ENCODE peak calls at places on chromosomes 11 and 22, in four cellular contexts. M is AG08395, G is ureter, W is A172. F is an unnamed sample.

GRCh38 chr11:111840143-111840542 is 31.2 kb downstream of the ALG9 start:
- DNase-seq in W (no peak), G (no peak), M (no peak), F (no peak)

GRCh38 chr11:35109827-35110226 is 29.1 kb upstream of the CD44 start:
- DNase-seq in W (no peak), M (no peak), G (no peak), F (no peak)

GRCh38 chr22:20211997-20212753 is 55.9 kb downstream of the RTN4R start:
- DNase-seq in W (no peak), M (no peak), G (peak), F (no peak)

GRCh38 chr11:59173080-59173963 is 1.4 kb downstream of the DTX4 start:
- DNase-seq in W (no peak), M (no peak), G (peak), F (no peak)

GRCh38 chr11:116044520-116044919 is 540.3 kb upstream of the CADM1 start:
- DNase-seq in G (no peak), M (no peak), W (no peak), F (no peak)

GRCh38 chr11:65642014-65642671 is 4.2 kb downstream of the SIPA1 start:
- DNase-seq in G (no peak), M (no peak), W (no peak), F (no peak)

GRCh38 chr22:36166518-36167220 is 6.1 kb upstream of the APOL3 start:
- DNase-seq in G (no peak), M (no peak), W (no peak), F (no peak)

GRCh38 chr11:88604255-88604654 is 266.7 kb upstream of the CTSC start:
- DNase-seq in M (peak), W (no peak), G (no peak), F (peak)

GRCh38 chr11:58787903-58788302 is 56.2 kb upstream of the GLYAT start:
- DNase-seq in M (no peak), W (peak), G (no peak), F (peak)

GRCh38 chr11:59192446-59193020 is 20.2 kb downstream of the MPEG1 start:
- DNase-seq in W (no peak), G (no peak), M (no peak), F (no peak)

GRCh38 chr11:127376316-127376715 is 375.7 kb upstream of the KIRREL3 start:
- DNase-seq in W (no peak), G (no peak), M (no peak), F (no peak)

GRCh38 chr11:36037031-36037430 is 93.2 kb downstream of the LDLRAD3 start:
- DNase-seq in G (no peak), M (peak), W (peak), F (peak)

GRCh38 chr11:124482362-124483147 is 37.1 kb upstream of the OR8B8 start:
- DNase-seq in W (no peak), G (no peak), M (no peak), F (peak)

GRCh38 chr11:57763568-57763967 is 2.0 kb downstream of the CTNND1 start:
- DNase-seq in W (peak), G (no peak), M (peak), F (peak)

GRCh38 chr11:66852466-66853241 is 4.2 kb upstream of the LRFN4 start:
- DNase-seq in M (no peak), W (no peak), G (no peak), F (no peak)

F was measured in HT1080.